ENCODE peak calls at places on chromosomes 16 and 17, in seven cellular contexts. Q is NCI-H1694 treated with DMSO at 0.1 percent for 48 hours, X is GM04504, A is heart left ventricle, F is NCI-H1417, T is MV-4-11, Z is NCI-H748 treated with DMSO at 0.1 percent for 48 hours. E is an unnamed sample.

GRCh38 chr16:84481051-84481735 is 23.3 kb downstream of the MEAK7 start:
- DNase-seq in Z (no peak), A (no peak), F (no peak), T (no peak), Q (no peak), X (no peak), E (no peak)

GRCh38 chr17:41959336-41960095 is 7.1 kb upstream of the CNP start:
- DNase-seq in A (no peak), F (no peak), Z (no peak), T (peak; percentile 36), X (no peak), Q (peak; percentile 73), E (no peak)

GRCh38 chr17:79109584-79109983 is 35.0 kb downstream of the ENGASE start:
- DNase-seq in T (no peak), F (no peak), A (no peak), Q (no peak), X (no peak), Z (no peak), E (no peak)

GRCh38 chr16:84959045-84959576 is 52.2 kb downstream of the ZDHHC7 start:
- DNase-seq in Q (no peak), Z (no peak), X (no peak), A (no peak), T (no peak), F (no peak), E (no peak)

GRCh38 chr16:87344931-87345631 is 27.9 kb upstream of the C16orf95 start:
- DNase-seq in Q (no peak), T (no peak), Z (no peak), A (peak; percentile 56), X (no peak), F (peak; percentile 83), E (peak; percentile 49)

GRCh38 chr17:81398170-81398854 is 3.1 kb downstream of the BAHCC1 start:
- DNase-seq in X (no peak), Q (no peak), T (peak; percentile 83), Z (no peak), F (peak; percentile 62), A (no peak), E (no peak)

GRCh38 chr16:24696699-24697098 is 32.8 kb upstream of the TNRC6A start:
- DNase-seq in Z (no peak), X (no peak), Q (no peak), F (no peak), A (no peak), T (no peak), E (no peak)

GRCh38 chr17:1173456-1174370 is 6.1 kb downstream of the ABR start:
- DNase-seq in F (no peak), T (no peak), Q (no peak), Z (no peak), X (no peak), A (peak; percentile 69), E (no peak)

GRCh38 chr17:45228121-45228941 is 6.6 kb downstream of the FMNL1 start:
- DNase-seq in A (peak; percentile 40), F (peak; percentile 17), X (no peak), Z (no peak), T (no peak), Q (peak; percentile 59), E (no peak)

E was measured in NCI-H510A treated with DMSO at 0.1 percent for 48 hours.